ENCODE peak calls at places on chromosome 17, in four cellular contexts. T, D, F and X are unnamed samples.

GRCh38 chr17:35312790-35313711 is 60.4 kb downstream of the SLFN11 start:
- DNase-seq in T (peak), D (peak), F (peak), X (peak)

GRCh38 chr17:62162898-62163297 is 97.8 kb upstream of the MED13 start:
- DNase-seq in T (no peak), D (no peak), F (peak), X (no peak)

GRCh38 chr17:49053171-49053829 is 56.1 kb downstream of the IGF2BP1 start:
- DNase-seq in T (no peak), D (no peak), F (peak), X (no peak)

GRCh38 chr17:50627782-50628601 is 6.7 kb upstream of the ABCC3 start:
- DNase-seq in T (no peak), D (peak), F (peak), X (no peak)

GRCh38 chr17:12627776-12628491 is 37.8 kb upstream of the MYOCD start:
- DNase-seq in T (no peak), D (no peak), F (no peak), X (no peak)

GRCh38 chr17:32191306-32191705 is 49.0 kb downstream of the RHOT1 start:
- DNase-seq in T (no peak), D (no peak), F (no peak), X (no peak)

GRCh38 chr17:1904273-1905052 is 74.7 kb downstream of the RPA1 start:
- DNase-seq in T (no peak), D (no peak), F (no peak), X (no peak)

GRCh38 chr17:62724398-62725146 is 83.5 kb downstream of the MARCHF10 start:
- DNase-seq in T (no peak), D (peak), F (peak), X (peak)

GRCh38 chr17:12620200-12620720 is 45.4 kb upstream of the MYOCD start:
- DNase-seq in T (no peak), D (no peak), F (no peak), X (no peak)

GRCh38 chr17:63647065-63647725 is 25.0 kb downstream of the MAP3K3 start:
- DNase-seq in T (peak), D (no peak), F (peak), X (no peak)

GRCh38 chr17:32314636-32315035 is 27.3 kb downstream of the C17orf75 start:
- DNase-seq in T (no peak), D (no peak), F (no peak), X (no peak)

GRCh38 chr17:70099267-70099666 is 24.2 kb downstream of the KCNJ16 start:
- DNase-seq in T (no peak), D (no peak), F (no peak), X (no peak)

GRCh38 chr17:76697702-76698465 is 12.9 kb downstream of the MXRA7 start:
- DNase-seq in T (no peak), D (no peak), F (peak), X (no peak)

GRCh38 chr17:74527081-74527480 is 4.2 kb downstream of the CD300LB start:
- DNase-seq in T (no peak), D (no peak), F (peak), X (no peak)

GRCh38 chr17:2059837-2060658 is 5.1 kb downstream of the HIC1 start:
- DNase-seq in T (no peak), D (no peak), F (no peak), X (no peak)

GRCh38 chr17:81044764-81045589 is 10.0 kb downstream of the BAIAP2 start:
- DNase-seq in T (no peak), D (no peak), F (no peak), X (peak)

GRCh38 chr17:50218071-50218759 is 16.8 kb upstream of the COL1A1 start:
- DNase-seq in T (no peak), D (no peak), F (no peak), X (no peak)

GRCh38 chr17:2711608-2712299 is at the start of gene CLUH:
- DNase-seq in T (peak), D (peak), F (peak), X (peak)

GRCh38 chr17:47785538-47786123 is 36.0 kb downstream of the OSBPL7 start:
- DNase-seq in T (no peak), D (peak), F (peak), X (no peak)

GRCh38 chr17:48678141-48678971 is 44.0 kb downstream of the PRAC1 start:
- DNase-seq in T (no peak), D (peak), F (peak), X (peak)

GRCh38 chr17:957856-958421 is 21.6 kb downstream of the NXN start:
- DNase-seq in T (no peak), D (no peak), F (no peak), X (peak)

GRCh38 chr17:1181769-1182137 is 2.0 kb upstream of the ABR start:
- DNase-seq in T (no peak), D (no peak), F (no peak), X (no peak)

DNA sequence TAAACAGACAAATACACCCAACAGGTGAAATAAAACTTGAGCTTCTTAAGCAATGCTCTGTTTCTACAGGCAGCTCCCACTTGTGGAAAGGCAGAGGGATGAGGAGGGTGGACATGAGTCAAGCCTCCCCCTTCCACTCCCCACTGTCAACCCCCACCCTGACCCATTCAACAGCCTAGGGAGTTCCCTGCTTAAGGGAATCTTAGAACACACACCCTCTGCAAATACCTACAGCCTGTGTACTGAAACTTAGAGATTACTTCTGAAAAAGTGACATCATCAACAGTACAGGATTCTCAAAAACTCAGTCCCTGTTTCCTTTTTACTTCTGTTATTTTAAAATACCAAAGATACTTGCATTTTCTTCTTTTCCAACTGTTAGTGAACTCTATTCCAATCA is 345.4 kb downstream of the SOX9 start:
- DNase-seq in T (no peak), D (no peak), F (no peak), X (no peak)
- H3K27ac ChIP-seq in T (peak), D (no peak), F (no peak), X (no peak)

GRCh38 chr17:55266051-55266957 is 1.5 kb downstream of the HLF start:
- DNase-seq in T (no peak), D (peak), F (peak), X (peak)
- H3K4me3 ChIP-seq in T (no peak), D (peak), F (no peak), X (peak)

GRCh38 chr17:67813803-67814180 is 11.5 kb upstream of the BPTF start:
- DNase-seq in T (no peak), D (no peak), F (no peak), X (no peak)
- H3K27ac ChIP-seq in T (no peak), D (no peak), F (no peak), X (no peak)

GRCh38 chr17:68599873-68600122 is 1.4 kb downstream of the FAM20A start:
- DNase-seq in T (no peak), D (no peak), F (no peak), X (no peak)
- H3K4me3 ChIP-seq in T (no peak), D (no peak), F (peak), X (peak)

GRCh38 chr17:45335721-45336120 is 18.9 kb upstream of the MAP3K14 start:
- DNase-seq in T (no peak), D (no peak), F (no peak), X (no peak)
- H3K27ac ChIP-seq in T (no peak), D (no peak), F (no peak), X (no peak)

DNA sequence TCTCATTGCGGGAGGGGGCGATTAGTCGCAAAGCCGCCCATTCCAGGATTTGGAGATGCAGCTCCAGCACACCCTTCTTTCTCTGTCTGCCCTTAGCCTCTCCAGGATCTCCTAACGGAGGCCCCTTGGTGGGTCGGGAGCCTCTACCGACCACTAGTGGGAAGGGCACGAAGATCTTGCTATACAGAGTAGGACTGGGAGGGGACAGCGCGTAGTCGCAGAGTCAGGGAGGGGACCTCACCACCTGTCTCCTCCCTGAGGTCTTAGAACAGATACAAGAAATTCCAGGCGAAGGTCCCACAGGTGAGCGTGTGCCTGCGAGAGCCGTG is 569 bp upstream of the SMTNL2 start:
- DNase-seq in T (no peak), D (no peak), F (peak), X (peak)
- H3K4me3 ChIP-seq in T (no peak), D (no peak), F (peak), X (peak)

DNA sequence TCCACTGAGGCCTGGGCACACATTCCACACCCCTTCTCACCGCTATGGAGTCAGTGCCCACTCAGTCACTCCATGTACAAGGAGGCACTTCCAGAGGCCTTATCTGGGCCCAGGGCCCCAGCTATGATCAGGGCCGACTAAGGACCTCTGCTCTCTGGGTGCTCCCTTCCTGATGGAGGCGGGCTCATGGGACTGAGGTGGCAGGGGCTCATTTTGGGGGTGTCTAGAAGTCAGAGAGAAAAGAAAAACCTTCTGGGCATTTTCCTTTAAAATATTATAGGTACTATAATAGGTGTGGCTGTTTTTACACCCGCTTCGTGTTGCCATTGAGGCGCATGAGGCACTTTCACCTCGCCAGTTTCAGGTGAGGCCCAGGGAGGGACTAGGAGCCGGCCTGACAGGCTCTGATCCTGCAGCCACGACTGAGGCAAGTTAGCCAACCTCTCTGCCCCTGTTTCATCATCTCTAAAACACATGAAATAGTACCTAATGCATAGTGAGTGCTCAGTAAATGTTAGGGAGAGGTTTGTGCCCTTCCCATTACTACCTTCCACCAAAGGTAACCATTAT is 14.4 kb downstream of the B9D1 start:
- DNase-seq in T (no peak), D (no peak), F (no peak), X (no peak)
- H3K27ac ChIP-seq in T (no peak), D (no peak), F (no peak), X (no peak)